ENCODE peak calls at places on chromosomes 2 and 18, in five cellular contexts. P is stomach, T is GM12878, F is sigmoid colon, Y is endothelial cell of umbilical vein. O is an unnamed sample.

GRCh38 chr2:75224636-75225094 is 25.3 kb upstream of the TACR1 start:
- DNase-seq in P (no peak), T (no peak), F (no peak), Y (no peak), O (no peak)

GRCh38 chr2:43541165-43541564 is 54.7 kb downstream of the THADA start:
- DNase-seq in P (no peak), T (no peak), F (no peak), Y (no peak), O (no peak)

GRCh38 chr2:163247151-163247872 is 408.7 kb upstream of the KCNH7 start:
- DNase-seq in P (no peak), T (no peak), F (no peak), Y (no peak), O (no peak)

GRCh38 chr2:116180072-116180471 is 1634.4 kb upstream of the DDX18 start:
- DNase-seq in P (no peak), T (no peak), F (no peak), Y (no peak), O (no peak)

GRCh38 chr2:199273043-199273647 is 184.6 kb downstream of the SATB2 start:
- DNase-seq in P (no peak), T (no peak), F (no peak), Y (no peak), O (no peak)

GRCh38 chr2:120702751-120703150 is 32.9 kb upstream of the GLI2 start:
- DNase-seq in P (no peak), T (no peak), F (peak; percentile 40), Y (no peak), O (no peak)

GRCh38 chr2:233711312-233712008 is 1.2 kb upstream of the UGT1A5 start:
- DNase-seq in P (peak; percentile 88), T (peak; percentile 1), F (peak; percentile 78), Y (peak; percentile 66), O (no peak)

GRCh38 chr2:119734051-119734450 is 25.7 kb upstream of the PTPN4 start:
- DNase-seq in P (no peak), T (no peak), F (no peak), Y (no peak), O (no peak)

GRCh38 chr2:70523996-70524965 is 29.3 kb downstream of the TGFA start:
- DNase-seq in P (peak; percentile 81), T (no peak), F (no peak), Y (no peak), O (no peak)

GRCh38 chr18:43159091-43159490 is 43.6 kb upstream of the RIT2 start:
- DNase-seq in P (no peak), T (no peak), F (no peak), Y (no peak), O (no peak)

GRCh38 chr2:86825728-86826386 is 35.1 kb upstream of the CD8A start:
- DNase-seq in P (no peak), T (no peak), F (no peak), Y (no peak), O (no peak)

DNA sequence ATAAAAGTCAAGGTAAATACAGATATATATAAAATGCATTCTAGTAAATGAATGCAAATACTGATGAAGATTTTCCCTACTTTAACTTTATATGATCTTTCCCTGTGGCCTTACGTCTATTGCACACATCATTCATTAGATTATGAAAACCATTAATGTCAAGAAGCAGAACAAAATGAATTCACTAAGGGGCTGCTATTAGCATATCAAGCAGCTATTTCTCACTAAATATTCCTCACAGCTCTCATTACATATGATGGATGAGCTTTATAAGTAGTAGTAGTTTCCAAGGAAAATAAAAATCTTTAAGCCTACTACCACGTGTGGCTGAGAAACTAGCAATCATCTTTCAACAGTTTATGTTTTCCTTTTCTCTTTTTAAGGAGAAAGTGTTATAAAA is 702.8 kb upstream of the SLC39A10 start:
- DNase-seq in P (no peak), T (no peak), F (no peak), Y (no peak), O (no peak)
- TF ChIP-seq POLR2AphosphoS5 in P (no peak), T (no peak), F (no peak), Y (no peak), O (no peak)

DNA sequence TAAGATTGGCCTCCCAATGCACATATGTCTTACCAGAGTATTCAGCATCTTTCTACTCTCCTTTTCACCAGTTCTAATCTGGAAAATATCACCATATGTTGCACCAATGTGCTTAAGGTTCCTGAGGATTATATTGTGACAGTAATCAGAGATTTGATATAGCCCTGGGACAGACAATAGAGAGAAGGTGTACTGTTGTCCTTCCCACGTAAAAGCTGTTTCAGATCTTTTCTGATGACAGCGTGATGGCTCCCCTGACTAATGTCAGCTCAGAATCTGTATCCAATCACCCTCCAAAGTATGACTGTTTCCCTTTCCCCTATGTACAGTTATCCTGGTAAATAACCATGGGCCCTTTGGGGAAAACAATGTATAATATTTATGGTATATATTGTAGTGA is 9.0 kb upstream of the MLPH start:
- DNase-seq in P (no peak), T (no peak), F (no peak), Y (no peak), O (no peak)
- H3K36me3 ChIP-seq in P (no peaks in the 10 kb centered on the region), T (no peaks in the 10 kb centered on the region), F (no peaks in the 10 kb centered on the region), Y (no peaks in the 10 kb centered on the region), O (no peaks in the 10 kb centered on the region)

GRCh38 chr2:28377984-28378678 is 14.5 kb upstream of the FOSL2 start:
- DNase-seq in P (peak; percentile 94), T (no peak), F (no peak), Y (no peak), O (no peak)
- H3K4me3 ChIP-seq in P (no peak overlapping the region), T (no peak overlapping the region), F (no peak overlapping the region), Y (no peak overlapping the region), O (no peak overlapping the region)

DNA sequence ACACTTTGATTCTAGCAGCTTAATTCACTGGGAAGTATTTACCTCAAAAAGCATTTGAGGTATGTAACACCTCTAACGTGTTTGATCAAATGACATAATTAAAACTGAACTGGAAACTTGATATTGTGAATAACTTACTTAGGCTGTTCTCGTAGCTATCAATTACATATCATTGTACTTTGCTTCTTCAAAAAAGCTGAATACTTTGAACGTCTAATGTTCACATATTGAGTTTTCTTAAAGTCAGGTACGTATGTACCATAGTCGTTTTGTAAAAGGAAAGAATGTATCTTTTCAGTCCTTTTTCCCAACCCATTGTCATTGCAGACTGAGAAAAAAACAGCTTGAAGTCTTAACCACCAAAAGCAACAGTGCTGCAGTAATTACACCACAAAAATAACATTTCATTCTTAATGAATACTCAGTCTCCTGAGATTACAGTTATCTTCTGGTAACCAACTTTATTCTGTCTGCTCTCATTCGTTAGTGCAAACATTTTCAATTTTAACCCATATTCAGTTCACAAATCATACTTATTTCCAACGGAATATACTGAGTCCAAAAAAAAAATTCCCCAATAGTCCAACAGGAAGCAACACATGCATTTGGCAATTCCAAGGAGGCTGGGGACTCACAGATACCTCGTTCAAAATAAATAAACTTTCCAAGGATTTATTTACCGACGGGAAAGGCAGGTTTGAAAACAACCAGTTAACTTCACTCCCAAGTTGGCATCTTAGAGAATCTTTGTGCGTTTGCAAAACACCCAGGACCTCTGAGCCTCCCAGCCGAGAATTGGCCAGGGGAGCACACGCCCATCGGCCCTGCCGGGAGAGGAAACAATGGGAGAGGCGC is 1.1 kb downstream of the CHN1 start:
- DNase-seq in P (no peak), T (no peak), F (no peak), Y (peak; percentile 55), O (no peak)
- TF ChIP-seq POLR2AphosphoS5 in P (no peak), T (no peak), F (no peak), Y (no peak), O (no peak)

DNA sequence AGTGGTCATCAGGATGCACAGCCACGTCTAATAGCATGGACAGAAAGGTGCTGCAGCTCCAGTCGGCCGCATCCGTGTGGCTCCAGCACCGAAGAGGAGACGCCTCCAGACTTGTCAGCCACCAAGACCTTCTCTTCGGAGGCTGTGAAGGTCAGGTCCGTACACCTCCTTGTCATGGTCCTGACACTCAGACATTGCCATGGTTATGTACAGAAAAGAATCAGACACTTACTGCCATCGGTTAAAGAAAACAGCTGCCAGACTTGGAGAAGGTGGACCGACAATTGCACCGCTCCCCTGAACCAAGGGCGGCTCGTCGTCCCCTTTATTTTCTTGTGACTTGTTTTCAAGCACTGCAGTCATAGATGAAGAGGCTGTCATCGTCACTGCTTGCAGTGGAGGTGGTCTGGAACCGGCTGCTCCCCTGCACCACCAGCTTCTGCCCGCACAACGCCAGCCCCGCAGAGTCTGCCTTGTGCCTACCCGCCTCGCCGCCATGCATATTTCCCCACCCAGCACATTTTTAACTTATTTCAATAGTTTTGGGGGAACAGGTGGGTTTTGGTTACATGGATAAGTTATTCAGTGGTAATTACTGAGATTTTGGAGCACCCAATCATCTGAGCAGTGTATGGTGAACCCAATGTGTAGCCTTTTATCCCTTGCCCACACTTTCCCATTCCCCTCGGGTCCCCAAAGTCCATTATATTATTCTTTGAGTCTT is 18.3 kb downstream of the FBXO48 start:
- DNase-seq in P (no peak), T (no peak), F (peak; percentile 74), Y (no peak), O (no peak)
- H3K36me3 ChIP-seq in P (no peaks in the 10 kb centered on the region), T (no peaks in the 10 kb centered on the region), F (no peaks in the 10 kb centered on the region), Y (no peaks in the 10 kb centered on the region), O (no peaks in the 10 kb centered on the region)

DNA sequence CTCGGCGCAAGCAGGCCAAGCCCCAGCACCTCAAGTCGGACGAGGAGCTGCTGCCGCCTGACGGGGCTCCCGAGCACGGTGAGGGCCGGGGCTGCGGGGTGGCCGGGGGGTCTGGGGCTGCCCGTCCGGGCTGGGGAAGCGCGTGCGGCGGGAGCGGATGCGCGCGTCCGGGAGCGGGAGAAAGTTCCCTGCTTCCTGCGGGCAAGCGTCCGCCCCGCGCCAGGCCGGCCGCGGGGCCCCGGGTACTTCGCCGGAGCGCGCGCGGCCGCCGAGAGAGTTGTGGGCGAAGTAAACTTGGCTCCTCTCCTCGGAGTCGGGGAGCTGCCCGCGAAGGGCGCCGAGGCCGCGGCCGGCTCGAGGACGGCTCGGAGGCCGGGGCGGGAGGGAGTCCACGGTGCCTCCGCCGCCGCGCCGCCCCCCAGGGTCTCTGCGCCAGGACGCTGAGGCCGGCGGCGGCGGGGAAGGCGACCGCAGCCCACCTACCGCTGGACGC is 707 bp downstream of the SALL3 start:
- DNase-seq in P (no peak), T (no peak), F (no peak), Y (no peak), O (no peak)
- H3K4me3 ChIP-seq in P (peak overlapping the region; percentile 24), T (no peak overlapping the region), F (no peak overlapping the region), Y (no peak overlapping the region), O (peak overlapping the region; percentile 49)

DNA sequence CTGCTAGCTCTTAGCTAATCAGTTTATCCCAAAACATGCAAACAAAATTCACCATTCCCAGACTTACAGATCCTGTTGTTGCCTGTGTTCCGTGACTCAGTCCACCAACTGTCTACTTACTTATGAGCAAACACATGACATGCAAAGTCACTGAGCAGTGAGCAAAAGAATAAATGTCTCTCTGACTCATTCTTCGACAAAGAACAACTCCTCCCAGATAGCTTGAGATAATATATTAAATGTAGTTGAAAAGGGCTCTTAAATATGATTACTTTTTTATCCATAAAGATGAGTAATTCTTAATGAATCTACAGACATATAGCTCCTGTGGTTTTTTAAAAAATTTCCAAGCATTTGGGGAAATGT is 9.0 kb upstream of the CREG2 start:
- DNase-seq in P (no peak), T (no peak), F (no peak), Y (peak; percentile 89), O (no peak)
- TF ChIP-seq POLR2AphosphoS5 in P (no peak), T (no peak), F (no peak), Y (peak; percentile 25), O (no peak)